ENCODE peak calls at places on chromosome 6, in six cellular contexts. H is CD8-positive, alpha-beta T cell; T is activated naive CD8-positive, alpha-beta T cell treated with anti-CD3 and anti-CD28 coated beads, Interleukin-2, amount 50 U/mL, for 16 hours; C is activated gamma-delta T cell treated with anti-CD3 and anti-CD28 coated beads, Interleukin-2, amount 50 U/mL, for 16 hours; O is neural crest cell; B is lung microvascular endothelial cell. Z is an unnamed sample.

GRCh38 chr6:158408552-158409130 is 96.4 kb downstream of the TULP4 start:
- DNase-seq in H (no peak), T (no peak), C (no peak), O (peak), B (peak), Z (no peak)

GRCh38 chr6:71454083-71454482 is 165.5 kb downstream of the OGFRL1 start:
- DNase-seq in H (no peak), T (no peak), C (no peak), O (no peak), B (no peak), Z (no peak)

GRCh38 chr6:14110001-14110818 is 7.4 kb upstream of the CD83 start:
- DNase-seq in H (no peak), T (no peak), C (no peak), O (no peak), B (no peak), Z (no peak)

GRCh38 chr6:5997420-5998093 is 9.2 kb downstream of the NRN1 start:
- DNase-seq in H (no peak), T (no peak), C (no peak), O (peak), B (peak), Z (no peak)

GRCh38 chr6:95517004-95517403 is 60.3 kb upstream of the MANEA start:
- DNase-seq in H (no peak), T (no peak), C (no peak), O (no peak), B (no peak), Z (no peak)

GRCh38 chr6:169510871-169511270 is 191.0 kb downstream of the WDR27 start:
- DNase-seq in H (no peak), T (no peak), C (no peak), O (no peak), B (no peak), Z (no peak)

GRCh38 chr6:147046131-147046530 is 158.1 kb upstream of the STXBP5 start:
- DNase-seq in H (no peak), T (no peak), C (no peak), O (no peak), B (no peak), Z (no peak)

GRCh38 chr6:108723594-108723993 is 124.6 kb upstream of the ARMC2 start:
- DNase-seq in H (no peak), T (no peak), C (no peak), O (no peak), B (no peak), Z (no peak)

Z was measured in CD4-positive, alpha-beta T cell.